ENCODE peak calls at places on chromosomes 3 and 15, in ten cellular contexts. J is fibroblast of lung; O is H9; W is HTR-8/SVneo; A is activated naive CD8-positive, alpha-beta T cell treated with anti-CD3 and anti-CD28 coated beads, Interleukin-2, amount 50 U/mL, for 24 hours; Z is stimulated activated CD8-positive, alpha-beta memory T cell treated with anti-CD3 and anti-CD28 coated beads, Interleukin-2, amount 100 ng/mL, for 1 hour; U is body of pancreas; K is A549; D is T-cell; L is germinal center. V is an unnamed sample.

GRCh38 chr15:50135123-50135541 is 16.1 kb upstream of the ATP8B4 start:
- DNase-seq in A (peak), J (peak), Z (no peak), L (no peak), W (no peak), K (peak), U (no peak), O (no peak), D (no peak), V (no peak)

GRCh38 chr3:172175254-172175599 is 135.8 kb downstream of the FNDC3B start:
- DNase-seq in O (no peak), K (no peak), A (no peak), W (no peak), D (no peak), L (no peak), J (no peak), Z (no peak), U (no peak), V (no peak)

GRCh38 chr3:170622369-170623159 is 36.7 kb upstream of the SLC7A14 start:
- DNase-seq in W (peak), D (no peak), O (no peak), Z (no peak), U (no peak), K (no peak), A (no peak), J (peak), L (no peak), V (no peak)

GRCh38 chr15:93467327-93467726 is 378.3 kb upstream of the RGMA start:
- DNase-seq in A (no peak), D (no peak), L (no peak), W (no peak), K (no peak), U (no peak), Z (no peak), J (no peak), O (no peak), V (no peak)

GRCh38 chr15:48925714-48926223 is 38.0 kb downstream of the SHC4 start:
- DNase-seq in L (no peak), K (peak), Z (no peak), D (no peak), W (peak), U (no peak), A (no peak), J (peak), O (no peak), V (no peak)

GRCh38 chr3:62019906-62020305 is 353.4 kb downstream of the FEZF2 start:
- DNase-seq in O (no peak), L (no peak), U (no peak), D (no peak), A (no peak), Z (no peak), K (no peak), J (no peak), W (no peak), V (no peak)

GRCh38 chr3:157443873-157444770 is 7.5 kb downstream of the PTX3 start:
- DNase-seq in O (no peak), D (no peak), L (no peak), J (peak), A (no peak), U (no peak), W (no peak), K (no peak), Z (no peak), V (no peak)

GRCh38 chr3:65334045-65334665 is 646.4 kb upstream of the ADAMTS9 start:
- DNase-seq in O (peak), Z (no peak), D (no peak), W (no peak), A (no peak), L (no peak), J (peak), U (no peak), K (no peak), V (no peak)

GRCh38 chr3:47365213-47366153 is 15.3 kb upstream of the PTPN23 start:
- DNase-seq in J (peak), A (no peak), Z (no peak), U (no peak), D (no peak), L (no peak), K (no peak), O (no peak), W (no peak), V (no peak)

GRCh38 chr15:68498076-68498475 is 66.1 kb upstream of the ITGA11 start:
- DNase-seq in U (no peak), O (no peak), Z (no peak), D (no peak), L (no peak), J (no peak), A (no peak), K (no peak), W (no peak), V (no peak)

GRCh38 chr3:65484964-65485363 is 553.8 kb downstream of the MAGI1 start:
- DNase-seq in W (no peak), L (no peak), O (no peak), D (no peak), J (no peak), K (no peak), U (no peak), A (no peak), Z (no peak), V (no peak)

GRCh38 chr3:128335621-128336296 is 130.9 kb downstream of the DNAJB8 start:
- DNase-seq in J (no peak), K (no peak), L (no peak), D (no peak), O (no peak), W (no peak), A (no peak), Z (no peak), U (peak), V (no peak)

GRCh38 chr15:88983861-88984429 is 70.8 kb upstream of the MFGE8 start:
- DNase-seq in D (no peak), Z (no peak), A (no peak), U (no peak), L (no peak), K (no peak), O (no peak), J (no peak), W (no peak), V (no peak)

GRCh38 chr3:96831175-96831574 is 16.8 kb downstream of the EPHA6 start:
- DNase-seq in D (no peak), J (no peak), W (no peak), L (no peak), O (no peak), A (no peak), U (no peak), Z (no peak), K (no peak), V (no peak)

GRCh38 chr15:57391537-57391936 is 15.2 kb downstream of the CGNL1 start:
- DNase-seq in J (no peak), L (no peak), O (no peak), D (no peak), Z (no peak), U (no peak), A (no peak), K (no peak), W (no peak), V (no peak)

GRCh38 chr3:16338124-16338523 is 73.1 kb downstream of the OXNAD1 start:
- DNase-seq in W (no peak), A (peak), Z (peak), U (no peak), D (peak), O (no peak), L (no peak), J (no peak), K (no peak), V (peak)

GRCh38 chr3:55343486-55344357 is 143.4 kb downstream of the WNT5A start:
- DNase-seq in D (no peak), U (no peak), W (no peak), A (no peak), L (no peak), O (no peak), K (no peak), Z (no peak), J (no peak), V (no peak)

GRCh38 chr15:75454471-75455418 is 3.3 kb upstream of the SIN3A start:
- DNase-seq in Z (peak), A (peak), U (peak), O (peak), W (peak), J (no peak), K (peak), D (peak), L (peak), V (peak)

GRCh38 chr3:15502616-15503015 is 18.9 kb downstream of the COLQ start:
- DNase-seq in U (no peak), J (no peak), A (no peak), Z (no peak), D (no peak), K (no peak), L (no peak), O (no peak), W (no peak), V (no peak)

GRCh38 chr3:131193671-131194291 is 167.1 kb downstream of the NEK11 start:
- DNase-seq in K (peak), J (no peak), U (no peak), O (no peak), W (no peak), D (no peak), L (no peak), Z (no peak), A (no peak), V (no peak)

GRCh38 chr3:99645277-99646106 is 7.1 kb downstream of the COL8A1 start:
- DNase-seq in D (no peak), L (no peak), K (no peak), J (peak), A (no peak), U (no peak), Z (no peak), W (no peak), O (peak), V (no peak)

GRCh38 chr3:9322780-9323179 is 40.1 kb upstream of the THUMPD3 start:
- DNase-seq in O (no peak), L (no peak), Z (no peak), J (no peak), D (no peak), W (no peak), U (no peak), K (no peak), A (no peak), V (no peak)

GRCh38 chr3:126406389-126407296 is 11.9 kb downstream of the CFAP100 start:
- DNase-seq in D (no peak), J (no peak), K (no peak), W (no peak), A (no peak), U (no peak), L (no peak), Z (no peak), O (no peak), V (no peak)

GRCh38 chr3:133574260-133574881 is 885 bp downstream of the CDV3 start:
- DNase-seq in D (peak), A (peak), O (peak), L (peak), K (no peak), W (no peak), U (peak), Z (peak), J (peak), V (peak)

GRCh38 chr15:76162784-76163428 is 103.1 kb downstream of the TMEM266 start:
- DNase-seq in A (no peak), J (no peak), Z (no peak), U (no peak), D (no peak), K (no peak), W (no peak), L (no peak), O (no peak), V (no peak)

GRCh38 chr3:54535619-54536018 is 392.2 kb downstream of the LRTM1 start:
- DNase-seq in U (no peak), K (no peak), J (no peak), D (no peak), W (no peak), Z (no peak), O (no peak), A (no peak), L (no peak), V (no peak)

GRCh38 chr15:82680200-82681102 is 29.2 kb downstream of the AP3B2 start:
- DNase-seq in D (peak), K (peak), L (peak), J (no peak), U (peak), A (peak), O (peak), Z (peak), W (peak), V (peak)

GRCh38 chr3:15646924-15647511 is 45.5 kb downstream of the BTD start:
- DNase-seq in O (no peak), Z (no peak), D (no peak), U (peak), A (no peak), W (peak), K (peak), L (no peak), J (peak), V (no peak)

GRCh38 chr3:102290241-102290640 is 144.6 kb upstream of the ZPLD1 start:
- DNase-seq in W (no peak), K (no peak), Z (no peak), A (no peak), L (no peak), J (no peak), D (no peak), U (no peak), O (no peak), V (no peak)

GRCh38 chr15:68989876-68990754 is 24.4 kb upstream of the NOX5 start:
- DNase-seq in L (no peak), Z (no peak), U (no peak), K (no peak), J (no peak), D (no peak), A (no peak), W (no peak), O (no peak), V (no peak)

GRCh38 chr3:9508781-9509180 is 44.8 kb downstream of the LHFPL4 start:
- DNase-seq in W (no peak), U (no peak), J (no peak), Z (no peak), K (no peak), A (no peak), O (peak), D (no peak), L (no peak), V (no peak)

GRCh38 chr3:130758624-130759023 is 12.0 kb upstream of the PIK3R4 start:
- DNase-seq in O (no peak), J (no peak), A (no peak), U (no peak), L (peak), W (no peak), D (no peak), K (no peak), Z (no peak), V (no peak)

GRCh38 chr15:26867199-26868007 is 541 bp downstream of the GABRA5 start:
- DNase-seq in W (no peak), K (peak), D (no peak), U (no peak), J (no peak), L (no peak), Z (no peak), A (no peak), O (no peak), V (no peak)

GRCh38 chr3:116087431-116087830 is 357.9 kb downstream of the LSAMP start:
- DNase-seq in J (no peak), O (no peak), Z (no peak), K (no peak), W (no peak), L (no peak), U (no peak), D (no peak), A (no peak), V (no peak)

GRCh38 chr3:37056826-37057225 is 63.5 kb downstream of the MLH1 start:
- DNase-seq in L (no peak), O (no peak), J (no peak), A (no peak), K (no peak), D (no peak), W (no peak), U (no peak), Z (no peak), V (no peak)

GRCh38 chr15:39756806-39757522 is 25.7 kb downstream of the FSIP1 start:
- DNase-seq in L (no peak), U (no peak), A (no peak), K (no peak), O (no peak), W (peak), Z (no peak), D (peak), J (peak), V (peak)

V was measured in GM06990.